ENCODE peak calls at places on chromosomes 12 and 14, in eight cellular contexts. P is ascending aorta, J is left lung, L is mucosa of descending colon, X is fibroblast of the aortic adventitia, K is AG04449, Z is IMR-90, I is endothelial cell. G is an unnamed sample.
A peak's percentile ranks its signal among the peaks of the same experiment; 100 is the strongest.

GRCh38 chr14:76117789-76118188 is 33.9 kb upstream of the GPATCH2L start:
- DNase-seq in P (no peak), J (no peak), L (no peak), X (no peak), K (no peak), Z (no peak), I (no peak), G (no peak)

GRCh38 chr12:4996714-4997113 is 47.0 kb upstream of the KCNA5 start:
- DNase-seq in P (no peak), J (no peak), L (no peak), X (no peak), K (no peak), Z (no peak), I (no peak), G (no peak)

GRCh38 chr14:104897286-104898194 is 27.1 kb upstream of the PLD4 start:
- DNase-seq in P (peak; percentile 61), J (peak; percentile 61), L (peak; percentile 28), X (no peak), K (no peak), Z (no peak), I (peak; percentile 4), G (no peak)

GRCh38 chr14:38867561-38868150 is 235.4 kb downstream of the SEC23A start:
- DNase-seq in P (peak; percentile 80), J (no peak), L (peak; percentile 56), X (peak; percentile 78), K (peak; percentile 47), Z (peak; percentile 79), I (peak; percentile 82), G (peak; percentile 72)

GRCh38 chr12:107783406-107784376 is 9.2 kb downstream of the ASCL4 start:
- DNase-seq in P (no peak), J (no peak), L (no peak), X (no peak), K (no peak), Z (no peak), I (no peak), G (no peak)

GRCh38 chr12:6779667-6780459 is 7.5 kb downstream of the LAG3 start:
- DNase-seq in P (no peak), J (no peak), L (no peak), X (no peak), K (no peak), Z (no peak), I (no peak), G (no peak)

GRCh38 chr12:13790317-13790716 is 191.1 kb downstream of the GRIN2B start:
- DNase-seq in P (no peak), J (no peak), L (no peak), X (no peak), K (no peak), Z (no peak), I (no peak), G (no peak)

GRCh38 chr12:129119537-129119936 is 266.3 kb downstream of the GLT1D1 start:
- DNase-seq in P (no peak), J (no peak), L (no peak), X (no peak), K (no peak), Z (no peak), I (no peak), G (no peak)

GRCh38 chr14:98799891-98800290 is 472.1 kb downstream of the BCL11B start:
- DNase-seq in P (no peak), J (no peak), L (no peak), X (no peak), K (no peak), Z (no peak), I (no peak), G (no peak)

GRCh38 chr12:12081836-12082497 is 11.2 kb downstream of the BCL2L14 start:
- DNase-seq in P (no peak), J (no peak), L (peak; percentile 83), X (peak; percentile 68), K (no peak), Z (peak; percentile 55), I (peak; percentile 12), G (no peak)

GRCh38 chr12:39587247-39587646 is 32.4 kb downstream of the ABCD2 start:
- DNase-seq in P (no peak), J (no peak), L (no peak), X (no peak), K (no peak), Z (no peak), I (no peak), G (no peak)

GRCh38 chr12:99453831-99454538 is 193.6 kb upstream of the GARIN6 start:
- DNase-seq in P (no peak), J (no peak), L (no peak), X (no peak), K (no peak), Z (no peak), I (no peak), G (no peak)

GRCh38 chr12:122368361-122369073 is 54.0 kb downstream of the CLIP1 start:
- DNase-seq in P (no peak), J (no peak), L (no peak), X (peak; percentile 47), K (no peak), Z (peak; percentile 81), I (no peak), G (no peak)

GRCh38 chr14:106790189-106791036 is 1264.0 kb downstream of the TMEM121 start:
- DNase-seq in P (no peak), J (peak; percentile 94), L (peak; percentile 90), X (no peak), K (no peak), Z (no peak), I (no peak), G (no peak)

GRCh38 chr12:4225571-4225970 is 48.0 kb upstream of the CCND2 start:
- DNase-seq in P (no peak), J (no peak), L (no peak), X (no peak), K (no peak), Z (no peak), I (no peak), G (peak; percentile 36)

GRCh38 chr14:35285991-35286564 is 6.1 kb upstream of the PSMA6 start:
- DNase-seq in P (no peak), J (no peak), L (no peak), X (no peak), K (no peak), Z (no peak), I (no peak), G (no peak)

GRCh38 chr12:116299064-116299463 is 21.6 kb upstream of the MED13L start:
- DNase-seq in P (peak; percentile 59), J (no peak), L (no peak), X (no peak), K (no peak), Z (no peak), I (no peak), G (no peak)

GRCh38 chr14:99909500-99910064 is 116.4 kb downstream of the EML1 start:
- DNase-seq in P (no peak), J (no peak), L (no peak), X (no peak), K (no peak), Z (no peak), I (no peak), G (no peak)

GRCh38 chr12:61487728-61488127 is 772.5 kb upstream of the USP15 start:
- DNase-seq in P (no peak), J (no peak), L (no peak), X (no peak), K (no peak), Z (no peak), I (no peak), G (no peak)
- TF ChIP-seq CTCF in P (no peak), J (no peak), L (no peak), X (no peak), K (no peak), Z (no peak), I (no peak), G (no peak)

DNA sequence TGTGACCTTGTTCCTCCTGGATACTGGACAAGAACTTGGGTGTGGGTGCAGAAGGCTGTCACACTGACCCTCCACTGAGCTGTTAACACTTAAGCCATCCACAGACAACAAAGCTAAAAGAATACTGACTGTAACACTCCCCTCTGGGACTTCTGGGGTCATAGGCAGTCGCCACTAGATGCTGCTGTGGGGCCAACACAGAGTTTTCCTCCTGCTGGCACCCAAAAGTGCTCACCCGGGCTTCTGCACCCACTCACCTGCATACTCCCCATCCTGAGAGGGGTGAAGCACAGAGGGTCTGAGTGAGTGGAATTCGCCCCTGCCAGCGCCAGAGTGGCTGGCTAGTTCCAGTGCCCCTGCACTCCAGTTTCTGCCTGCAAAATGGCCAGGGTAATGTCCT is 422.4 kb upstream of the LMO3 start:
- DNase-seq in P (no peak), J (no peak), L (no peak), X (no peak), K (no peak), Z (no peak), I (no peak), G (no peak)
- TF ChIP-seq CTCF in P (no peak), J (no peak), L (no peak), X (no peak), K (no peak), Z (no peak), I (no peak), G (no peak)

DNA sequence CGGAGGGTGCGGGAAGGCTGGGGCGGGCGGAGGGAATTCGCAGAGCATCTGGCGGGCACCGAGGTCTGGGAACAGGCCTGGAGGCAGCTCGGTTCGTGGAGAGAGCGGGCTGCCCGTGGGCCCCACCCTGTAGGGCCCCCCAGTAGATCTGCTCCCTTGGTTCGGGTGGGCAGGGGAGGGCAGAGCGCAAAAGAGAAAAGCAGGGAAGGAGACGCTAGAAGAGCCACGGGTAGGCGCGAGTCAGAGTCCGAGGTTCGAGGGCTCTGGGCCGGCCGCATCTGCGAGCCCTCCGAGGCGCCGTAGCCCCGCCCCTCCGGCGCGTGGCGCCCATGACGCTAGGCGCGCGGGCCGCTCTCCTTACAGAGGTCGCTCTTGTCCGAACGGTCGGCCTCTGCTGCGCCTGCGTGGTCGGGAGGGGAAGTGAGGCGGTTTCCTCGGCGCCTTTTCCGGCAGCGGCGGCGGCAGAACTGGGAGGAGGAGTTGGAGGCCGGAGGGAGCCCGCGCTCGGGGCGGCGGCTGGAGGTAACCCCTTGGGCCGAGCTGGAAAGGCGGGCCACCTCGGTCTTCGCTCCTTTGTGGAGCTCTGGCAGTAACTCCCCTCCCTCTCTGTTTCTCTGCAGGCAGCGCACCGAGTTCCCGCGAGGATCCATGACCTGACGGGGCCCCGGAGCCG is at the start of gene ARF6:
- DNase-seq in P (peak; percentile 99), J (peak; percentile 100), L (peak; percentile 99), X (peak; percentile 96), K (peak; percentile 77), Z (peak; percentile 96), I (peak; percentile 98), G (peak; percentile 98)
- TF ChIP-seq CTCF in P (no peak), J (peak; percentile 17), L (peak; percentile 16), X (peak; percentile 19), K (peak; percentile 15), Z (peak; percentile 26), I (no peak), G (peak; percentile 17)

GRCh38 chr14:49766839-49767238 is 1.1 kb upstream of the KLHDC2 start:
- DNase-seq in P (no peak), J (no peak), L (no peak), X (no peak), K (no peak), Z (no peak), I (no peak), G (no peak)

GRCh38 chr14:49768301-49769121 is 558 bp downstream of the KLHDC2 start:
- DNase-seq in P (peak; percentile 77), J (peak; percentile 89), L (peak; percentile 80), X (peak; percentile 58), K (no peak), Z (peak; percentile 66), I (peak; percentile 50), G (no peak)

GRCh38 chr14:49769171-49769570 is 1.2 kb downstream of the KLHDC2 start:
- DNase-seq in P (no peak), J (no peak), L (peak; percentile 46), X (peak; percentile 63), K (no peak), Z (peak; percentile 52), I (no peak), G (no peak)

GRCh38 chr14:49769581-49770211 is 1.7 kb downstream of the KLHDC2 start:
- DNase-seq in P (no peak), J (no peak), L (peak; percentile 42), X (no peak), K (no peak), Z (no peak), I (no peak), G (no peak)

GRCh38 chr14:49767473-49768300 is at the start of gene KLHDC2:
- DNase-seq in P (peak; percentile 93), J (peak; percentile 99), L (peak; percentile 94), X (peak; percentile 82), K (no peak), Z (peak; percentile 88), I (peak; percentile 92), G (peak; percentile 93)
- TF ChIP-seq CTCF in P (no peak), J (no peak), L (no peak), X (no peak), K (peak; percentile 36), Z (peak; percentile 53), I (no peak), G (peak; percentile 46)

G was measured in type B pancreatic cell.